ENCODE peak calls at places on chromosome X, in nine cellular contexts. S is left ventricle myocardium inferior, I is HL-60, J is WERI-Rb-1, F is nephron progenitor cell, Y is Calu3, C is B cell, G is left lung, U is IMR-90. O is an unnamed sample.

GRCh38 chrX:21837056-21837455 is 2.4 kb upstream of the MBTPS2 start:
- DNase-seq in Y (no peak), C (no peak), S (no peak), I (no peak), F (no peak), G (no peak), U (no peak), J (no peak), O (no peak)

GRCh38 chrX:39688576-39689373 is 409.0 kb downstream of the BCOR start:
- DNase-seq in U (peak), F (peak), Y (peak), I (no peak), G (peak), S (peak), C (peak), J (peak), O (peak)

GRCh38 chrX:48891402-48892288 is 5.9 kb downstream of the TIMM17B start:
- DNase-seq in G (peak), I (peak), F (peak), C (peak), U (peak), Y (peak), J (peak), S (peak), O (peak)

GRCh38 chrX:71103110-71103983 is 3.2 kb downstream of the CXorf65 start:
- DNase-seq in J (peak), Y (peak), G (no peak), C (peak), F (peak), I (peak), U (no peak), S (no peak), O (peak)

GRCh38 chrX:138711399-138712347 is at the start of gene FGF13:
- DNase-seq in F (peak), S (peak), I (no peak), Y (no peak), U (no peak), G (peak), J (no peak), C (peak), O (peak)

GRCh38 chrX:147875866-147876596 is 35.7 kb upstream of the FMR1 start:
- DNase-seq in G (no peak), I (no peak), U (no peak), Y (no peak), J (no peak), C (peak), F (no peak), S (no peak), O (no peak)

GRCh38 chrX:154908821-154909220 is 22.7 kb downstream of the F8A1 start:
- DNase-seq in Y (no peak), G (no peak), F (no peak), I (no peak), U (no peak), S (no peak), J (no peak), C (no peak), O (no peak)

GRCh38 chrX:37745354-37745753 is 34.5 kb upstream of the CYBB start:
- DNase-seq in J (peak), C (peak), S (peak), Y (peak), F (peak), U (peak), G (peak), I (peak), O (peak)

GRCh38 chrX:64186974-64187761 is 18.3 kb downstream of the AMER1 start:
- DNase-seq in S (peak), G (no peak), I (no peak), C (no peak), U (no peak), F (no peak), J (no peak), Y (no peak), O (no peak)

GRCh38 chrX:96835660-96836289 is 47.9 kb upstream of the RPA4 start:
- DNase-seq in G (no peak), J (no peak), Y (no peak), U (no peak), S (no peak), C (peak), I (no peak), F (no peak), O (no peak)

GRCh38 chrX:85914431-85914830 is 132.9 kb downstream of the CHM start:
- DNase-seq in S (no peak), C (no peak), F (no peak), J (no peak), I (no peak), U (no peak), Y (no peak), G (no peak), O (no peak)

GRCh38 chrX:20026278-20026677 is 35.4 kb upstream of the BCLAF3 start:
- DNase-seq in G (no peak), S (no peak), C (no peak), F (no peak), J (no peak), U (peak), Y (no peak), I (no peak), O (no peak)

GRCh38 chrX:17990542-17990941 is 129.4 kb upstream of the RAI2 start:
- DNase-seq in I (no peak), F (no peak), C (no peak), J (no peak), G (no peak), Y (no peak), U (no peak), S (no peak), O (no peak)

GRCh38 chrX:154813801-154814200 is 8.5 kb upstream of the MPP1 start:
- DNase-seq in S (no peak), Y (no peak), F (no peak), J (no peak), C (no peak), I (no peak), G (no peak), U (no peak), O (no peak)

GRCh38 chrX:54819201-54819600 is 11.7 kb downstream of the MAGED2 start:
- DNase-seq in U (no peak), F (no peak), I (peak), C (peak), G (no peak), S (no peak), J (no peak), Y (no peak), O (no peak)

GRCh38 chrX:50448565-50448964 is 22.1 kb downstream of the DGKK start:
- DNase-seq in S (no peak), G (no peak), J (no peak), U (peak), C (no peak), F (no peak), I (peak), Y (peak), O (no peak)
- TF ChIP-seq CTCF in S (no peak), G (no peak), J (no peak), U (no peak), C (no peak), F (no peak), I (peak), Y (no peak), O (no peak)

GRCh38 chrX:128818690-128819089 is 704.6 kb downstream of the SMARCA1 start:
- DNase-seq in I (no peak), C (no peak), S (no peak), F (no peak), G (no peak), J (no peak), Y (no peak), U (no peak), O (no peak)

GRCh38 chrX:128816919-128817318 is 706.4 kb downstream of the SMARCA1 start:
- DNase-seq in Y (no peak), J (peak), G (no peak), I (no peak), F (peak), C (no peak), U (no peak), S (no peak), O (peak)
- TF ChIP-seq CTCF in Y (no peak), J (peak), G (peak), I (peak), F (peak), C (no peak), U (peak), S (peak), O (peak)

DNA sequence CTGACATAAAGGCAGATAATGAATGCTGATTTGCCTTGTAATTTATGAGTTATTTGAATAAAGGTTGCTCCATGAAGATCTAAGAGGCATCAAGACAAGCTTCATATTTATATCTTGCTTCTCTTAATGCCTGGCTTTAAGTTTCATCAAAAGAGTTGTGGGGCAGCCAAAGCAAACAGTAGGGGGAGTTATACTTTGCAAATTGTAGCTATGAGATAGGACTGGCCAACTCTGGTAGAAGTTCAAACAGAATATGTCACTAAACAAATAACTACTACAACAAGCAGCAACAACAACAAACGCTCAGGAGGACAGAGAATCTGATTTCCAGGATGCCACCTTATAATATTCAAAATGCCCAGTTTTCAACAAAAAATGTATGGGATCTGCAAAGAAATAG is 69.1 kb upstream of the PLAC1 start:
- DNase-seq in C (no peak), J (no peak), S (no peak), U (no peak), I (no peak), F (no peak), G (no peak), Y (no peak), O (no peak)
- TF ChIP-seq CTCF in C (no peak), J (no peak), S (no peak), U (peak), I (no peak), F (no peak), G (no peak), Y (no peak), O (no peak)

DNA sequence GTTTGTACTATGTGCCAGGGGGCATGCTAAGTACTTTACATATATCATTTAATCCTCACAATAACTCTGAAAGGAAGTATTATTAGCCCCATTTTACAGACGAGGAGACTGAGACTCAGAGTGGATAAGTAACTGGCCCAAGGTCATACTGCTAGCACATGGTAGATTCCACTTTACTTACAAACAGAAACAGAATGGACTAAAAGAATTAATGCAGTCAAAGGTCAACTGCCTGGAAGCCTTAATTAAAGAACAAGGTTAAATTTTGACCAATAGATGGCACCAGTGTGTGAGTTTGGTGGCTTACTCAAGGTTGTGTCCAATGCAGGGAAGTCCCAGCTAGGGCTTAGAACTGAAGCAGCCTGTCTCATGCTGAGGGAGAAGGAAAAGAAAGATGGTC is 4.7 kb downstream of the RIPPLY1 start:
- DNase-seq in G (no peak), I (peak), C (peak), S (no peak), U (peak), Y (peak), J (peak), F (no peak), O (peak)
- TF ChIP-seq CTCF in G (peak), I (no peak), C (peak), S (peak), U (peak), Y (peak), J (peak), F (peak), O (peak)

GRCh38 chrX:120999413-120999812 is 13.9 kb upstream of the CT47A1 start:
- DNase-seq in U (no peak), S (no peak), G (no peak), C (no peak), Y (no peak), J (no peak), F (no peak), I (no peak), O (no peak)

DNA sequence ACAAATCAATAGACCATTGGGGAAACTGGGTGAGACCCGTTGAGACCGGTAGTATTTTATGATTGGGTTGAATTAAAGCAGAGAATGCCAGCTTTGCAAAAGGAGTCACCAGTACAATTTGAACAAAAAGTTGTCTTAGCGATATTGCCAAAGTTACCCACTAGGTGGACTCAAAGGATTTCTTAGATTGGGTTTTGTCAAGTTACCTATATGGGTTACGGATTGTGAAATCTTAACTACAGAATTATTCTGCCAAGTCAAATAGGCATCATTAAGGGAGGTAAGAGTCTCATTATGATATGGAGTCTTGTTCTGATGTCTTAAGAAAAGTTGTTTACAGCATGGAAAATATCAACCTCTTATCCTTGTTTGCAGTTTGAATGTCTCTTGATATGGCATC is 15.0 kb upstream of the CT47A1 start:
- DNase-seq in Y (peak), J (no peak), F (no peak), G (no peak), U (no peak), I (no peak), C (no peak), S (no peak), O (no peak)
- TF ChIP-seq CTCF in Y (no peak), J (no peak), F (peak), G (no peak), U (no peak), I (no peak), C (no peak), S (peak), O (no peak)

DNA sequence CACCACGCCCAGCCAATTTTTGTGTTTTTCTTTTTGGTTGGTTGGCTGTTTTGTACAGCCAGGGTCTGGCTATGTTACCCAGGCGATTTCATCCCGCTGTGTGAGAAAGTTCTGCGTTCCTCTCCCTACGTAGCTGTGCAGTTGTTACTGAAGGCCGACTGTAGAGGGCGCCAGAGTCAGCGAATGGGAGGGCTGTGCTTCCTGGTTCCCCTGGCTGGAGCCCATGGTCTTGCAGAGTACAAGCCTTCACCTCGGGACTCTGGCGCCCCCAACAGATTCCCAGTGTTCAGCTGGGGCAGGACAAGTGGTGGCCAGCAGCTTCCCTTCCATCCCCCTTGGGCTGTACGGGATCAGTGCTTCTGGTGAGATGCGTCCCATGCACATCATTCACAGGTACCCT is 5.6 kb upstream of the CT45A1 start:
- DNase-seq in U (no peak), Y (peak), F (peak), J (peak), C (peak), S (no peak), I (peak), G (no peak), O (peak)
- TF ChIP-seq CTCF in U (peak), Y (no peak), F (no peak), J (peak), C (no peak), S (peak), I (no peak), G (no peak), O (peak)

GRCh38 chrX:16695079-16695676 is 17.3 kb downstream of the CTPS2 start:
- DNase-seq in I (peak), U (peak), S (peak), G (no peak), F (peak), J (peak), C (peak), Y (peak), O (peak)
- TF ChIP-seq CTCF in I (peak), U (peak), S (peak), G (peak), F (peak), J (peak), C (peak), Y (peak), O (peak)